ENCODE peak calls at places on chromosomes 16 and 17, in ten cellular contexts. R is NT2/D1; X is heart right ventricle; L is skeletal muscle cell; T is stimulated activated CD4-positive, alpha-beta T cell treated with anti-CD3 and anti-CD28 coated beads, Interleukin-4, amount 100 ng/mL, for 4 hours; K is activated CD4-positive, alpha-beta T cell treated with anti-CD3 and anti-CD28 coated beads for 24 hours; U is NCI-H1092; F is body of pancreas; A is cardiac muscle cell; Y is KG1. V is an unnamed sample.

GRCh38 chr16:68265078-68265925 is 976 bp downstream of the SLC7A6 start:
- DNase-seq in R (no peak), T (peak; percentile 61), F (peak; percentile 40), K (no peak), X (peak; percentile 39), A (peak; percentile 62), L (no peak), Y (peak; percentile 34), U (no peak), V (peak; percentile 94)

GRCh38 chr16:57304169-57305061 is 19.9 kb upstream of the PLLP start:
- DNase-seq in K (no peak), U (no peak), L (peak; percentile 22), R (no peak), Y (no peak), X (no peak), A (peak; percentile 90), T (no peak), F (peak; percentile 58), V (peak; percentile 99)

GRCh38 chr16:86836503-86837125 is 258.3 kb downstream of the FOXL1 start:
- DNase-seq in L (peak; percentile 70), X (no peak), K (no peak), A (peak; percentile 93), Y (no peak), U (no peak), F (no peak), R (no peak), T (no peak), V (peak; percentile 78)

GRCh38 chr16:8677481-8677880 is 3.1 kb downstream of the ABAT start:
- DNase-seq in X (no peak), K (no peak), L (no peak), R (no peak), F (no peak), U (no peak), T (no peak), Y (no peak), A (no peak), V (peak; percentile 28)

GRCh38 chr16:5019775-5020174 is 14.0 kb downstream of the NAGPA start:
- DNase-seq in X (no peak), K (no peak), Y (no peak), U (no peak), A (no peak), T (no peak), F (no peak), R (no peak), L (no peak), V (no peak)

GRCh38 chr17:61784510-61784909 is 78.8 kb downstream of the BRIP1 start:
- DNase-seq in Y (no peak), U (no peak), R (no peak), L (no peak), T (no peak), X (no peak), F (no peak), K (no peak), A (no peak), V (no peak)

GRCh38 chr16:77306050-77306616 is 106.9 kb downstream of the SYCE1L start:
- DNase-seq in F (no peak), R (no peak), L (no peak), A (no peak), Y (no peak), U (peak; percentile 37), X (no peak), K (no peak), T (no peak), V (no peak)

GRCh38 chr16:14455577-14455976 is 174.5 kb downstream of the PARN start:
- DNase-seq in X (no peak), T (no peak), R (no peak), U (no peak), Y (no peak), L (peak; percentile 27), K (no peak), A (no peak), F (no peak), V (peak; percentile 33)

GRCh38 chr16:19375561-19376158 is 42.0 kb upstream of the TMC5 start:
- DNase-seq in Y (no peak), F (peak; percentile 54), U (peak; percentile 62), R (peak; percentile 49), X (peak; percentile 15), K (no peak), A (peak; percentile 71), T (no peak), L (peak; percentile 13), V (peak; percentile 45)

GRCh38 chr16:56354746-56355145 is 70.6 kb downstream of the AMFR start:
- DNase-seq in L (no peak), K (no peak), T (no peak), A (no peak), R (no peak), F (peak; percentile 4), Y (no peak), X (no peak), U (no peak), V (no peak)

GRCh38 chr17:50382931-50383330 is 9.9 kb downstream of the EME1 start:
- DNase-seq in T (no peak), L (no peak), Y (no peak), X (no peak), K (no peak), R (no peak), U (no peak), F (no peak), A (no peak), V (no peak)

GRCh38 chr17:1379208-1379929 is 20.7 kb downstream of the YWHAE start:
- DNase-seq in A (no peak), F (no peak), T (no peak), Y (no peak), U (no peak), K (no peak), L (no peak), X (no peak), R (no peak), V (no peak)

GRCh38 chr16:11556945-11557720 is 29.6 kb downstream of the LITAF start:
- DNase-seq in R (no peak), U (no peak), X (no peak), Y (no peak), F (no peak), L (no peak), K (no peak), A (no peak), T (no peak), V (no peak)

GRCh38 chr16:74169687-74170522 is 126.7 kb upstream of the PSMD7 start:
- DNase-seq in X (no peak), Y (no peak), R (no peak), L (no peak), T (no peak), U (no peak), K (no peak), F (peak; percentile 9), A (peak; percentile 47), V (no peak)

GRCh38 chr16:8962393-8963009 is 1.2 kb downstream of the USP7 start:
- DNase-seq in U (no peak), F (peak; percentile 52), X (peak; percentile 18), K (no peak), Y (no peak), T (peak; percentile 44), L (no peak), A (no peak), R (no peak), V (peak; percentile 41)

GRCh38 chr16:30875881-30876791 is 17.7 kb downstream of the BCL7C start:
- DNase-seq in R (no peak), L (no peak), A (peak; percentile 24), Y (no peak), F (no peak), X (no peak), T (no peak), K (no peak), U (no peak), V (peak; percentile 31)

GRCh38 chr17:77884967-77885641 is 73.4 kb upstream of the TNRC6C start:
- DNase-seq in T (no peak), U (peak; percentile 35), L (no peak), Y (no peak), F (no peak), A (no peak), X (no peak), R (no peak), K (no peak), V (no peak)

GRCh38 chr16:30694926-30695678 is 3.9 kb upstream of the SRCAP start:
- DNase-seq in A (no peak), X (no peak), F (no peak), Y (no peak), T (no peak), U (no peak), R (no peak), K (no peak), L (no peak), V (peak; percentile 26)

GRCh38 chr16:67163164-67163902 is 1.2 kb upstream of the HSF4 start:
- DNase-seq in A (peak; percentile 56), U (peak; percentile 76), K (no peak), L (no peak), T (peak; percentile 40), Y (no peak), X (peak; percentile 72), R (no peak), F (peak; percentile 45), V (peak; percentile 64)

GRCh38 chr17:55312852-55313251 is 48.1 kb downstream of the HLF start:
- DNase-seq in X (no peak), A (no peak), F (no peak), R (no peak), L (no peak), Y (no peak), T (no peak), K (no peak), U (no peak), V (no peak)

GRCh38 chr16:22694887-22695382 is 119.0 kb upstream of the HS3ST2 start:
- DNase-seq in X (no peak), Y (no peak), T (no peak), U (no peak), A (peak; percentile 48), L (peak; percentile 48), F (no peak), R (no peak), K (no peak), V (no peak)

GRCh38 chr16:30761427-30761927 is 385 bp downstream of the CFAP119 start:
- DNase-seq in X (no peak), K (no peak), T (peak; percentile 42), A (peak; percentile 30), Y (no peak), F (peak; percentile 47), U (peak; percentile 22), L (no peak), R (no peak), V (peak; percentile 62)

GRCh38 chr16:54239441-54239840 is 47.1 kb downstream of the IRX3 start:
- DNase-seq in U (no peak), K (no peak), R (no peak), L (no peak), F (no peak), Y (no peak), T (no peak), A (peak; percentile 21), X (peak; percentile 37), V (no peak)

GRCh38 chr16:8237452-8237851 is 352.9 kb downstream of the TMEM114 start:
- DNase-seq in A (no peak), Y (no peak), R (no peak), L (no peak), F (no peak), T (no peak), K (no peak), X (no peak), U (no peak), V (no peak)

GRCh38 chr17:82365586-82366295 is 5.8 kb upstream of the UTS2R start:
- DNase-seq in A (no peak), Y (no peak), L (no peak), K (no peak), F (no peak), T (no peak), X (no peak), U (no peak), R (no peak), V (no peak)

GRCh38 chr16:67280090-67281015 is 1.0 kb downstream of the PLEKHG4 start:
- DNase-seq in K (no peak), L (no peak), T (no peak), Y (no peak), A (no peak), R (no peak), X (no peak), F (no peak), U (no peak), V (no peak)

GRCh38 chr16:24925163-24925562 is 79.4 kb downstream of the SLC5A11 start:
- DNase-seq in U (no peak), F (no peak), X (no peak), T (no peak), R (no peak), K (no peak), A (no peak), Y (no peak), L (no peak), V (no peak)

GRCh38 chr17:58306131-58306951 is 22.3 kb downstream of the TSPOAP1 start:
- DNase-seq in R (no peak), U (no peak), X (no peak), F (no peak), T (no peak), L (no peak), Y (no peak), A (no peak), K (no peak), V (no peak)